ENCODE peak calls at places on chromosome 20, in five cellular contexts. One of them, this sample, is unnamed.

GRCh38 chr20:15951711-15952110 is 621.5 kb downstream of the KIF16B start:
- DNase-seq in CD8-positive, alpha-beta T cell: no peak
- DNase-seq in psoas muscle: no peak
- DNase-seq in naive thymus-derived CD4-positive, alpha-beta T cell: no peak
- DNase-seq in RWPE2: no peak
- DNase-seq in this sample: no peak

GRCh38 chr20:18428490-18429173 is 38.2 kb downstream of the DZANK1 start:
- DNase-seq in CD8-positive, alpha-beta T cell: no peak
- DNase-seq in psoas muscle: no peak
- DNase-seq in naive thymus-derived CD4-positive, alpha-beta T cell: no peak
- DNase-seq in RWPE2: no peak
- DNase-seq in this sample: no peak

GRCh38 chr20:36852187-36852586 is 23.8 kb upstream of the TLDC2 start:
- DNase-seq in CD8-positive, alpha-beta T cell: no peak
- DNase-seq in psoas muscle: no peak
- DNase-seq in naive thymus-derived CD4-positive, alpha-beta T cell: no peak
- DNase-seq in RWPE2: no peak
- DNase-seq in this sample: no peak

GRCh38 chr20:14892782-14893181 is 555.4 kb upstream of the FLRT3 start:
- DNase-seq in CD8-positive, alpha-beta T cell: no peak
- DNase-seq in psoas muscle: no peak
- DNase-seq in naive thymus-derived CD4-positive, alpha-beta T cell: no peak
- DNase-seq in RWPE2: no peak
- DNase-seq in this sample: no peak

GRCh38 chr20:51624157-51624731 is 81.7 kb upstream of the NFATC2 start:
- DNase-seq in CD8-positive, alpha-beta T cell: peak; percentile 22
- DNase-seq in psoas muscle: peak; percentile 63
- DNase-seq in naive thymus-derived CD4-positive, alpha-beta T cell: peak; percentile 51
- DNase-seq in RWPE2: no peak
- DNase-seq in this sample: peak; percentile 40

GRCh38 chr20:43507150-43508080 is at the start of gene L3MBTL1:
- DNase-seq in CD8-positive, alpha-beta T cell: no peak
- DNase-seq in psoas muscle: peak; percentile 56
- DNase-seq in naive thymus-derived CD4-positive, alpha-beta T cell: no peak
- DNase-seq in RWPE2: peak; percentile 86
- DNase-seq in this sample: no peak

GRCh38 chr20:4041748-4042411 is 26.5 kb upstream of the RNF24 start:
- DNase-seq in CD8-positive, alpha-beta T cell: no peak
- DNase-seq in psoas muscle: no peak
- DNase-seq in naive thymus-derived CD4-positive, alpha-beta T cell: no peak
- DNase-seq in RWPE2: peak; percentile 96
- DNase-seq in this sample: no peak

GRCh38 chr20:18416478-18416877 is 50.4 kb downstream of the DZANK1 start:
- DNase-seq in CD8-positive, alpha-beta T cell: no peak
- DNase-seq in psoas muscle: no peak
- DNase-seq in naive thymus-derived CD4-positive, alpha-beta T cell: no peak
- DNase-seq in RWPE2: no peak
- DNase-seq in this sample: no peak

GRCh38 chr20:36969478-36970186 is 18.1 kb upstream of the SAMHD1 start:
- DNase-seq in CD8-positive, alpha-beta T cell: no peak
- DNase-seq in psoas muscle: no peak
- DNase-seq in naive thymus-derived CD4-positive, alpha-beta T cell: peak; percentile 59
- DNase-seq in RWPE2: no peak
- DNase-seq in this sample: no peak

GRCh38 chr20:54122189-54122588 is 51.6 kb downstream of the CYP24A1 start:
- DNase-seq in CD8-positive, alpha-beta T cell: no peak
- DNase-seq in psoas muscle: no peak
- DNase-seq in naive thymus-derived CD4-positive, alpha-beta T cell: no peak
- DNase-seq in RWPE2: no peak
- DNase-seq in this sample: no peak
- H3K4me3 ChIP-seq in CD8-positive, alpha-beta T cell: no peak overlapping the region
- H3K4me3 ChIP-seq in psoas muscle: no peak overlapping the region
- H3K4me3 ChIP-seq in naive thymus-derived CD4-positive, alpha-beta T cell: no peak overlapping the region
- H3K4me3 ChIP-seq in RWPE2: no peak overlapping the region
- H3K4me3 ChIP-seq in this sample: no peak overlapping the region

DNA sequence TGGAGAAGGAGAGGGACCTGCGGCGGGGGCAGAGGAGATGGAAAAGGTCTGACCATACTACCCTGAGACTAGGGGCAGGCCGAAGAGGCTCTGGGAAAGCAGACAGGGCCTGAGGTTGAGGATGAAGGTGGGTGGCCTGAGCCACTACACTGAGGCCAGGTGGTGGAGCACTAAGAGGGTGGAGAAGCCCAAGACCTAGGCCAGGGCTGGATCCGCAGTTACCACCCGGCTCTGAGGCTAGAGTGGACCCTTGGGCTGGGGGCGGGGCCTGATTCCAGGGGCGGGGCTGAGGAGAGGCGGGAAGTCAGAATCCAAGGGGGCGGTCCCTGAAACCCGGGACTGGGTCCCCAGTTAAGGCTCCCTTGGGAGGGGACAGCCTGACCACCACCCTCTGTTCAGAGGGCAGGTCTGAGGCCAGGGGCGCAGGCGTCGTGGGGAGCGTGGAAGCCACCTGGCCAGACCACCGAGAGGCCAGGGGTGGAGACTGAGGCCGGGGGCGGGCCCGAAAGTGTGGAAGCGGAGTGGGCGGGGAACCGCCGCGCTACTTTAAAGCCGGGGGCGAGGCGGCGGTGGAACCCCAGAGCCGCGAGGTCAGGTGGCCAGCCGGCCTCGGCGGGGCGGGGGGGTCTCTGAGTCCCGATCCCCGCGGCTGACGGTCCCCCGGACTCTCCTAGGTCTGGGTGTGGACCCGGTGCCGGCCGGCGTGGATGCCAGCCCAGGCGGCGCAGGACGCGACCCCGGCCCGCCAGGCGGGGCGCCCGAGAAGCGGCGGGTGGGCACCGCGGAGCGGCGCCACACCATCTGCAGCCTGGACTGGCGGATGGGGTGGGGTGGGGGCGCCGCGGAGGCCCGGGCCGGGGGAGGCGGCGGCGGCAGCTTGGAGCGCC is 8.3 kb downstream of the CCM2L start:
- DNase-seq in CD8-positive, alpha-beta T cell: peak; percentile 26
- DNase-seq in psoas muscle: no peak
- DNase-seq in naive thymus-derived CD4-positive, alpha-beta T cell: peak; percentile 39
- DNase-seq in RWPE2: peak; percentile 93
- DNase-seq in this sample: no peak
- H3K4me3 ChIP-seq in CD8-positive, alpha-beta T cell: peak overlapping the region; percentile 60
- H3K4me3 ChIP-seq in psoas muscle: peak overlapping the region; percentile 61
- H3K4me3 ChIP-seq in naive thymus-derived CD4-positive, alpha-beta T cell: peak overlapping the region; percentile 48
- H3K4me3 ChIP-seq in RWPE2: peak overlapping the region; percentile 50
- H3K4me3 ChIP-seq in this sample: peak overlapping the region; percentile 54

GRCh38 chr20:9837634-9838033 is 1.2 kb downstream of the PAK5 start:
- DNase-seq in CD8-positive, alpha-beta T cell: no peak
- DNase-seq in psoas muscle: no peak
- DNase-seq in naive thymus-derived CD4-positive, alpha-beta T cell: no peak
- DNase-seq in RWPE2: no peak
- DNase-seq in this sample: no peak
- H3K4me3 ChIP-seq in CD8-positive, alpha-beta T cell: no peak overlapping the region
- H3K4me3 ChIP-seq in psoas muscle: no peak overlapping the region
- H3K4me3 ChIP-seq in naive thymus-derived CD4-positive, alpha-beta T cell: no peak overlapping the region
- H3K4me3 ChIP-seq in RWPE2: no peak overlapping the region
- H3K4me3 ChIP-seq in this sample: no peak overlapping the region

GRCh38 chr20:20744170-20744725 is 31.8 kb upstream of the RALGAPA2 start:
- DNase-seq in CD8-positive, alpha-beta T cell: no peak
- DNase-seq in psoas muscle: no peak
- DNase-seq in naive thymus-derived CD4-positive, alpha-beta T cell: no peak
- DNase-seq in RWPE2: no peak
- DNase-seq in this sample: no peak
- H3K4me3 ChIP-seq in CD8-positive, alpha-beta T cell: no peak overlapping the region
- H3K4me3 ChIP-seq in psoas muscle: peak overlapping the region; percentile 55
- H3K4me3 ChIP-seq in naive thymus-derived CD4-positive, alpha-beta T cell: no peak overlapping the region
- H3K4me3 ChIP-seq in RWPE2: no peak overlapping the region
- H3K4me3 ChIP-seq in this sample: no peak overlapping the region

GRCh38 chr20:62219992-62220665 is at the start of gene HRH3:
- DNase-seq in CD8-positive, alpha-beta T cell: peak; percentile 8
- DNase-seq in psoas muscle: peak; percentile 72
- DNase-seq in naive thymus-derived CD4-positive, alpha-beta T cell: peak; percentile 47
- DNase-seq in RWPE2: no peak
- DNase-seq in this sample: no peak
- H3K4me3 ChIP-seq in CD8-positive, alpha-beta T cell: no peak within 1 kb of the TSS
- H3K4me3 ChIP-seq in psoas muscle: peak within 1 kb of the TSS; percentile 45
- H3K4me3 ChIP-seq in naive thymus-derived CD4-positive, alpha-beta T cell: no peak within 1 kb of the TSS
- H3K4me3 ChIP-seq in RWPE2: peak within 1 kb of the TSS; percentile 28
- H3K4me3 ChIP-seq in this sample: no peak within 1 kb of the TSS

DNA sequence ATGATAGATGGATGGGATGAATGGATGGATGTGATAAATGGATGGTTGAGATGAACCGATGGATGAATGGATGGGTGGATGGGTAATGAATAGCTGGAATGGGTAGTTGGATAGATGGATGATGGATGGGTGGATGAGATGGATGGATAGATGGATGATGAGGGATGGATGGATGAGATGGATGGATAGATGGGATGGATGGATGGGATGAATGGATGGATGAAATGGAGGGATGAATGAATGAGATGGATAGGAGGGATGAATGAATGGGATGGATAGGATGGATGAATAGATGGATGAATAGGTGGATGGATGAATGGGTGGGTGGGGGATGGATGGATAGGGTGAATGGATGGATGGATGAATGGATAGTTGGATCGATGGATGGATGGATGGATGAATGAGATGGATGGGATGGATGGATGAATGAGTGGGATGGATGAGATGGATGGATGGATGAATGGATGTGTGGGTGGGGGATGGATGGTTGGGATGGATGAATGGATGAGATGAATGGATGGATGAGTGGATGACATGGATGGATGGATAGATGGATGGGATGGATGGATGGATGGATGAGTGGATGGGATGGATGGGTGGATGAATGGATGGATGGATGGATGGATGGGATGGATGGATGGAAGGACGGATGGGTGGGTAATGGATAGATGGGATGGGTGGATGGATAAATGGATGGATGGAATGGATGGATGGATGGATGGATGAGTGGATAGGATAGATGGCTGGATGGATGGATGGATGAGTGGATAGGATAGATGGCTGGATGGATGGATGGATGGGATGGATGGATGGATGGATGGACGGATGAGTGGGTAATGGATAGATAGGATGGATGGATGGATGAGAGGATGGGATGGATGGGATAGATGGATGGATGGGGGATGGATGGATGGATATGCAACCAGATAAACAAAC is 51.4 kb upstream of the PTGIS start:
- DNase-seq in CD8-positive, alpha-beta T cell: no peak
- DNase-seq in psoas muscle: no peak
- DNase-seq in naive thymus-derived CD4-positive, alpha-beta T cell: no peak
- DNase-seq in RWPE2: no peak
- DNase-seq in this sample: no peak
- H3K4me3 ChIP-seq in CD8-positive, alpha-beta T cell: no peak overlapping the region
- H3K4me3 ChIP-seq in psoas muscle: no peak overlapping the region
- H3K4me3 ChIP-seq in naive thymus-derived CD4-positive, alpha-beta T cell: no peak overlapping the region
- H3K4me3 ChIP-seq in RWPE2: no peak overlapping the region
- H3K4me3 ChIP-seq in this sample: no peak overlapping the region

GRCh38 chr20:44589522-44589921 is 7.1 kb downstream of the PKIG start:
- DNase-seq in CD8-positive, alpha-beta T cell: no peak
- DNase-seq in psoas muscle: no peak
- DNase-seq in naive thymus-derived CD4-positive, alpha-beta T cell: no peak
- DNase-seq in RWPE2: no peak
- DNase-seq in this sample: no peak

GRCh38 chr20:44585042-44585968 is 2.9 kb downstream of the PKIG start:
- DNase-seq in CD8-positive, alpha-beta T cell: no peak
- DNase-seq in psoas muscle: no peak
- DNase-seq in naive thymus-derived CD4-positive, alpha-beta T cell: no peak
- DNase-seq in RWPE2: no peak
- DNase-seq in this sample: no peak

GRCh38 chr20:44586986-44587980 is 4.9 kb downstream of the PKIG start:
- DNase-seq in CD8-positive, alpha-beta T cell: no peak
- DNase-seq in psoas muscle: no peak
- DNase-seq in naive thymus-derived CD4-positive, alpha-beta T cell: no peak
- DNase-seq in RWPE2: no peak
- DNase-seq in this sample: no peak

GRCh38 chr20:44584103-44584690 is 1.8 kb downstream of the PKIG start:
- DNase-seq in CD8-positive, alpha-beta T cell: no peak
- DNase-seq in psoas muscle: no peak
- DNase-seq in naive thymus-derived CD4-positive, alpha-beta T cell: no peak
- DNase-seq in RWPE2: no peak
- DNase-seq in this sample: no peak

GRCh38 chr20:44586289-44586911 is 4.0 kb downstream of the PKIG start:
- DNase-seq in CD8-positive, alpha-beta T cell: no peak
- DNase-seq in psoas muscle: no peak
- DNase-seq in naive thymus-derived CD4-positive, alpha-beta T cell: no peak
- DNase-seq in RWPE2: no peak
- DNase-seq in this sample: no peak
- H3K4me3 ChIP-seq in CD8-positive, alpha-beta T cell: no peak overlapping the region
- H3K4me3 ChIP-seq in psoas muscle: peak overlapping the region; percentile 88
- H3K4me3 ChIP-seq in naive thymus-derived CD4-positive, alpha-beta T cell: no peak overlapping the region
- H3K4me3 ChIP-seq in RWPE2: no peak overlapping the region
- H3K4me3 ChIP-seq in this sample: no peak overlapping the region

GRCh38 chr20:47501117-47501482 is 587 bp upstream of the NCOA3 start:
- DNase-seq in CD8-positive, alpha-beta T cell: no peak
- DNase-seq in psoas muscle: no peak
- DNase-seq in naive thymus-derived CD4-positive, alpha-beta T cell: no peak
- DNase-seq in RWPE2: no peak
- DNase-seq in this sample: no peak

GRCh38 chr20:47499053-47499452 is 2.6 kb upstream of the NCOA3 start:
- DNase-seq in CD8-positive, alpha-beta T cell: no peak
- DNase-seq in psoas muscle: no peak
- DNase-seq in naive thymus-derived CD4-positive, alpha-beta T cell: no peak
- DNase-seq in RWPE2: peak; percentile 34
- DNase-seq in this sample: no peak

GRCh38 chr20:47502271-47502730 is 614 bp downstream of the NCOA3 start:
- DNase-seq in CD8-positive, alpha-beta T cell: no peak
- DNase-seq in psoas muscle: no peak
- DNase-seq in naive thymus-derived CD4-positive, alpha-beta T cell: no peak
- DNase-seq in RWPE2: no peak
- DNase-seq in this sample: no peak

GRCh38 chr20:47501483-47502270 is at the start of gene NCOA3:
- DNase-seq in CD8-positive, alpha-beta T cell: peak; percentile 73
- DNase-seq in psoas muscle: peak; percentile 96
- DNase-seq in naive thymus-derived CD4-positive, alpha-beta T cell: peak; percentile 83
- DNase-seq in RWPE2: peak; percentile 100
- DNase-seq in this sample: peak; percentile 92

GRCh38 chr20:47500554-47500953 is 1.1 kb upstream of the NCOA3 start:
- DNase-seq in CD8-positive, alpha-beta T cell: no peak
- DNase-seq in psoas muscle: no peak
- DNase-seq in naive thymus-derived CD4-positive, alpha-beta T cell: no peak
- DNase-seq in RWPE2: peak; percentile 37
- DNase-seq in this sample: no peak
- H3K4me3 ChIP-seq in CD8-positive, alpha-beta T cell: no peak overlapping the region
- H3K4me3 ChIP-seq in psoas muscle: peak overlapping the region; percentile 98
- H3K4me3 ChIP-seq in naive thymus-derived CD4-positive, alpha-beta T cell: no peak overlapping the region
- H3K4me3 ChIP-seq in RWPE2: no peak overlapping the region
- H3K4me3 ChIP-seq in this sample: no peak overlapping the region